ENCODE peak calls at places on chromosomes 6 and 20, in eight cellular contexts. Q is lower leg skin, Y is uterus, Z is pancreas, B is epithelial cell of esophagus, D is brain microvascular endothelial cell, P is adrenal gland, J is AG09309. C is an unnamed sample.

GRCh38 chr6:154537486-154537885 is 27.0 kb upstream of the CNKSR3 start:
- DNase-seq in Q (no peak), Y (peak; percentile 47), Z (no peak), B (no peak), D (no peak), P (no peak), J (no peak), C (no peak)

GRCh38 chr20:44619294-44619693 is 32.2 kb downstream of the ADA start:
- DNase-seq in Q (no peak), Y (no peak), Z (no peak), B (no peak), D (no peak), P (no peak), J (no peak), C (no peak)

GRCh38 chr20:4555188-4555893 is 166.4 kb upstream of the PRND start:
- DNase-seq in Q (no peak), Y (no peak), Z (no peak), B (peak; percentile 56), D (peak; percentile 72), P (no peak), J (no peak), C (peak; percentile 84)

GRCh38 chr20:33859157-33859695 is 48.1 kb downstream of the CHMP4B start:
- DNase-seq in Q (no peak), Y (peak; percentile 27), Z (no peak), B (no peak), D (peak; percentile 12), P (peak; percentile 20), J (no peak), C (peak; percentile 47)

GRCh38 chr20:44188752-44189151 is 1.8 kb upstream of the JPH2 start:
- DNase-seq in Q (no peak), Y (peak; percentile 57), Z (no peak), B (peak; percentile 71), D (no peak), P (no peak), J (no peak), C (no peak)

GRCh38 chr6:42786525-42786985 is 4.7 kb downstream of the BICRAL start:
- DNase-seq in Q (no peak), Y (no peak), Z (no peak), B (no peak), D (no peak), P (no peak), J (no peak), C (no peak)

GRCh38 chr6:73233048-73233447 is 7.8 kb upstream of the KHDC1L start:
- DNase-seq in Q (no peak), Y (no peak), Z (no peak), B (no peak), D (no peak), P (no peak), J (no peak), C (no peak)

GRCh38 chr6:5827061-5828037 is 179.4 kb downstream of the NRN1 start:
- DNase-seq in Q (no peak), Y (no peak), Z (no peak), B (no peak), D (no peak), P (no peak), J (no peak), C (no peak)

GRCh38 chr20:38167851-38168760 is 3.0 kb upstream of the TGM2 start:
- DNase-seq in Q (no peak), Y (peak; percentile 77), Z (peak; percentile 51), B (peak; percentile 80), D (peak; percentile 66), P (peak; percentile 76), J (peak; percentile 84), C (peak; percentile 92)

GRCh38 chr20:58717278-58718091 is 24.9 kb downstream of the NPEPL1 start:
- DNase-seq in Q (peak; percentile 12), Y (peak; percentile 12), Z (peak; percentile 54), B (no peak), D (no peak), P (peak; percentile 9), J (no peak), C (no peak)

GRCh38 chr6:5337573-5337972 is 76.3 kb downstream of the FARS2 start:
- DNase-seq in Q (no peak), Y (no peak), Z (no peak), B (no peak), D (peak; percentile 24), P (no peak), J (peak; percentile 46), C (peak; percentile 51)

GRCh38 chr20:35991142-35991771 is 22.9 kb downstream of the CNBD2 start:
- DNase-seq in Q (no peak), Y (no peak), Z (no peak), B (peak; percentile 52), D (peak; percentile 38), P (no peak), J (no peak), C (peak; percentile 32)

GRCh38 chr20:35994994-35995453 is 26.6 kb downstream of the CNBD2 start:
- DNase-seq in Q (peak; percentile 78), Y (peak; percentile 77), Z (peak; percentile 91), B (peak; percentile 88), D (peak; percentile 77), P (peak; percentile 78), J (peak; percentile 35), C (peak; percentile 78)

GRCh38 chr20:35988910-35989463 is 20.6 kb downstream of the CNBD2 start:
- DNase-seq in Q (no peak), Y (no peak), Z (no peak), B (no peak), D (no peak), P (no peak), J (no peak), C (peak; percentile 36)

GRCh38 chr20:35992713-35993335 is 24.4 kb downstream of the CNBD2 start:
- DNase-seq in Q (peak; percentile 32), Y (peak; percentile 40), Z (no peak), B (peak; percentile 68), D (peak; percentile 52), P (peak; percentile 48), J (no peak), C (peak; percentile 63)
- TF ChIP-seq CTCF in Q (no peak), Y (peak; percentile 76), Z (peak; percentile 60), B (peak; percentile 89), D (peak; percentile 89), P (peak; percentile 82), J (peak; percentile 78), C (peak; percentile 85)

DNA sequence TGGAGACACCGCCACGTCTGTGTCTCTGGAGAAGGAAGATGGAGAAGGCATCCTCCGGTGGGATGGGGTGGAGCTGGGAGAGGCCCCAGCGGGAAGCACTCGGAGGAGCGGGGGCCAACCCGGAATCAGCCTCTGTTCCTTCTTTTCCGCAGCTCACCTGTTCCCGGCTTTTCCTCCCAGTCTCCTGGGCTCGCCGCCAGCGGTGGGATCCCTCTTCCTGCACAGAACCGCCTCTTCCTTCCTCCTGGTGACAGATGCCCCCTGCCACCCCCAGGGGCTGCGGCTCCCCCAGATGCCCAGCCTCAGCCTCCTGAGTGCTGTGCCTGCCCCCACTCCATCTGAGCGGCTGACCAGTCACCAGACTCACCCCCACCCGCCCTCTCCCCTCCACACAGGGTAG is 23.3 kb downstream of the RAMACL start:
- DNase-seq in Q (no peak), Y (no peak), Z (no peak), B (no peak), D (no peak), P (no peak), J (no peak), C (no peak)
- H3K4me3 ChIP-seq in Q (no peak overlapping the region), Y (no peak overlapping the region), Z (no peak overlapping the region), B (no peak overlapping the region), D (no peak overlapping the region), P (no peak overlapping the region), J (no peak overlapping the region), C (no peak overlapping the region)

GRCh38 chr6:135675862-135676261 is 175.6 kb upstream of the PDE7B start:
- DNase-seq in Q (peak; percentile 21), Y (no peak), Z (no peak), B (peak; percentile 36), D (peak; percentile 60), P (no peak), J (no peak), C (peak; percentile 48)
- TF ChIP-seq CTCF in Q (no peak), Y (no peak), Z (no peak), B (no peak), D (peak; percentile 47), P (no peak), J (no peak), C (no peak)

GRCh38 chr6:134397674-134398073 is 79.8 kb upstream of the SGK1 start:
- DNase-seq in Q (no peak), Y (no peak), Z (no peak), B (no peak), D (no peak), P (no peak), J (no peak), C (no peak)

GRCh38 chr6:134405386-134406087 is 87.6 kb upstream of the SGK1 start:
- DNase-seq in Q (no peak), Y (no peak), Z (no peak), B (no peak), D (no peak), P (no peak), J (no peak), C (no peak)

GRCh38 chr6:134398453-134398852 is 80.5 kb upstream of the SGK1 start:
- DNase-seq in Q (peak; percentile 28), Y (no peak), Z (no peak), B (no peak), D (no peak), P (peak; percentile 30), J (no peak), C (no peak)

GRCh38 chr6:134402372-134402984 is 84.6 kb upstream of the SGK1 start:
- DNase-seq in Q (no peak), Y (no peak), Z (no peak), B (no peak), D (no peak), P (no peak), J (no peak), C (no peak)

GRCh38 chr6:134400941-134401340 is 83.0 kb upstream of the SGK1 start:
- DNase-seq in Q (no peak), Y (no peak), Z (no peak), B (peak; percentile 58), D (no peak), P (no peak), J (no peak), C (no peak)
- H3K4me3 ChIP-seq in Q (no peak overlapping the region), Y (no peak overlapping the region), Z (no peak overlapping the region), B (no peak overlapping the region), D (no peak overlapping the region), P (no peak overlapping the region), J (no peak overlapping the region), C (no peak overlapping the region)

GRCh38 chr20:21052241-21052640 is 53.9 kb downstream of the LINC00237 start:
- DNase-seq in Q (no peak), Y (no peak), Z (no peak), B (no peak), D (no peak), P (no peak), J (no peak), C (no peak)

GRCh38 chr20:21052686-21053001 is 53.5 kb downstream of the LINC00237 start:
- DNase-seq in Q (no peak), Y (no peak), Z (no peak), B (no peak), D (no peak), P (no peak), J (no peak), C (no peak)

GRCh38 chr20:21048841-21049273 is 57.3 kb downstream of the LINC00237 start:
- DNase-seq in Q (no peak), Y (no peak), Z (peak; percentile 84), B (peak; percentile 5), D (no peak), P (peak; percentile 20), J (no peak), C (peak; percentile 3)

GRCh38 chr20:21050710-21051109 is 55.4 kb downstream of the LINC00237 start:
- DNase-seq in Q (no peak), Y (no peak), Z (no peak), B (no peak), D (no peak), P (no peak), J (no peak), C (no peak)

GRCh38 chr20:21053002-21053762 is 53.0 kb downstream of the LINC00237 start:
- DNase-seq in Q (no peak), Y (no peak), Z (no peak), B (peak; percentile 4), D (no peak), P (no peak), J (no peak), C (no peak)
- TF ChIP-seq CTCF in Q (no peak), Y (no peak), Z (no peak), B (no peak), D (no peak), P (no peak), J (no peak), C (no peak)

C was measured in fibroblast of mammary gland.